ENCODE peak calls at places on chromosomes 2 and 18, in six cellular contexts. G, M, V, D, X and R are unnamed samples.

GRCh38 chr2:225429718-225430117 is 30.2 kb downstream of the NYAP2 start:
- DNase-seq in G (no peak), M (no peak), V (no peak), D (peak; percentile 89), X (peak; percentile 12), R (no peak)

GRCh38 chr2:239938651-239939486 is 86.3 kb downstream of the NDUFA10 start:
- DNase-seq in G (no peak), M (no peak), V (no peak), D (no peak), X (no peak), R (no peak)

GRCh38 chr18:44411277-44411900 is 269.3 kb upstream of the SETBP1 start:
- DNase-seq in G (no peak), M (no peak), V (no peak), D (no peak), X (no peak), R (no peak)

GRCh38 chr2:30865218-30865617 is 58.0 kb upstream of the CAPN13 start:
- DNase-seq in G (no peak), M (no peak), V (no peak), D (no peak), X (no peak), R (no peak)

GRCh38 chr18:49757513-49758262 is 55.6 kb downstream of the ACAA2 start:
- DNase-seq in G (no peak), M (peak; percentile 60), V (no peak), D (no peak), X (no peak), R (no peak)

GRCh38 chr2:110180036-110180435 is 24.8 kb downstream of the NPHP1 start:
- DNase-seq in G (no peak), M (no peak), V (no peak), D (no peak), X (no peak), R (no peak)

GRCh38 chr2:74822771-74823283 is 11.1 kb upstream of the HK2 start:
- DNase-seq in G (no peak), M (no peak), V (no peak), D (peak; percentile 86), X (no peak), R (peak; percentile 31)

GRCh38 chr18:55401638-55402191 is 186.3 kb downstream of the TCF4 start:
- DNase-seq in G (no peak), M (no peak), V (peak; percentile 26), D (peak; percentile 40), X (peak; percentile 81), R (no peak)

GRCh38 chr18:55404811-55405654 is 183.0 kb downstream of the TCF4 start:
- DNase-seq in G (no peak), M (no peak), V (no peak), D (no peak), X (no peak), R (no peak)

GRCh38 chr2:27261241-27261925 is 1.5 kb downstream of the SLC30A3 start:
- DNase-seq in G (no peak), M (no peak), V (no peak), D (no peak), X (no peak), R (no peak)
- H3K4me3 ChIP-seq in G (no peak overlapping the region), M (no peak overlapping the region), V (peak overlapping the region; percentile 62), D (no peak overlapping the region), X (no peak overlapping the region), R (no peak overlapping the region)

GRCh38 chr18:76323891-76324290 is 171.2 kb downstream of the ZNF516 start:
- DNase-seq in G (no peak), M (no peak), V (no peak), D (no peak), X (no peak), R (no peak)
- H3K4me3 ChIP-seq in G (no peak overlapping the region), M (no peak overlapping the region), V (no peak overlapping the region), D (no peak overlapping the region), X (no peak overlapping the region), R (no peak overlapping the region)

DNA sequence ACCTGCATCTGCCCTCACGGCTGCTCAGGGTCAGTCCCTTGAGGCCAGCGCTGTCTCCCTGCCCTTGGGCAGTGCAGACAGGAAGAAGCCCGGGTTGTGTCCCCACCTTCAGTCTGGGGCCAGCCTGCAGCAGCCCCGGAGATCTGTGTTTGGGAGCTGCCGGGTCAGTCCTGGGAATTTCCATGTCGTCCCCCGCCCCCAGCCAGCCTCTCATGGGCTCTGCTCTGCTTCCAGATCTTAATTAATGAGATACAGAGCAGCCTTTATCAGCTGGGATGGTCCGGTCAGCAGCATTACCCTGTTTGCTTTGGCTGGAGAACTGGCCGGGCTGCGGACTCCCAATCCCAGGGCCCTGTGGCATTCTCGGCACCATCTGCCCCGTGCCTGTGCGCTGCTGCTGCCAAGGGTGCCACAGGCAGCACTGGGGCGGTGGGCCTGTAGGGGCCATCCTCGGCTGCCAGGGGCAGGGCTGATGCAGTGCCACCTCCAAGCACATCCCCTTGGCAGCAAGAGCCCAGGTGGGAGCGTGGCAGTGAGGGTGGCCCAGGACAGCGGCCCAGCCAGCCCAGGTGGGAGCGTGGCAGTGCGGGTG is 2.4 kb downstream of the BOK start:
- DNase-seq in G (no peak), M (no peak), V (no peak), D (peak; percentile 21), X (no peak), R (no peak)
- H3K4me3 ChIP-seq in G (no peak overlapping the region), M (no peak overlapping the region), V (peak overlapping the region; percentile 72), D (no peak overlapping the region), X (no peak overlapping the region), R (no peak overlapping the region)

GRCh38 chr2:219207884-219208740 is 1.5 kb downstream of the ZFAND2B start:
- DNase-seq in G (no peak), M (peak; percentile 29), V (no peak), D (peak; percentile 92), X (peak; percentile 22), R (no peak)
- H3K4me3 ChIP-seq in G (peak overlapping the region; percentile 74), M (no peak overlapping the region), V (no peak overlapping the region), D (no peak overlapping the region), X (no peak overlapping the region), R (peak overlapping the region; percentile 68)